ENCODE peak calls at places on chromosome 11, in six cellular contexts. G, X, B, P, W and K are unnamed samples.

GRCh38 chr11:74953448-74953847 is 4.4 kb downstream of the SPCS2 start:
- DNase-seq in G (no peak), B (no peak), W (no peak), P (no peak), X (no peak), K (no peak)

GRCh38 chr11:17443423-17443822 is 33.2 kb downstream of the ABCC8 start:
- DNase-seq in G (no peak), W (no peak), X (no peak), P (peak), B (no peak), K (no peak)

GRCh38 chr11:47980907-47981621 is 705 bp downstream of the PTPRJ start:
- DNase-seq in B (no peak), G (no peak), W (no peak), P (peak), X (no peak), K (no peak)

GRCh38 chr11:125423247-125423849 is 72.7 kb downstream of the FEZ1 start:
- DNase-seq in B (no peak), G (no peak), W (no peak), X (no peak), P (no peak), K (no peak)

GRCh38 chr11:8765294-8765693 is 82.7 kb downstream of the RPL27A start:
- DNase-seq in B (peak), P (peak), W (peak), G (no peak), X (no peak), K (no peak)

GRCh38 chr11:19196458-19196857 is 5.3 kb downstream of the CSRP3 start:
- DNase-seq in G (no peak), W (no peak), P (no peak), X (no peak), B (no peak), K (no peak)

GRCh38 chr11:9914064-9914463 is 250.2 kb downstream of the SWAP70 start:
- DNase-seq in W (no peak), B (no peak), G (no peak), P (no peak), X (no peak), K (no peak)

GRCh38 chr11:117876341-117877119 is at the start of gene FXYD6:
- DNase-seq in P (no peak), B (no peak), W (no peak), G (no peak), X (no peak), K (no peak)

GRCh38 chr11:47464479-47464878 is 15.5 kb upstream of the RAPSN start:
- DNase-seq in B (no peak), X (no peak), P (no peak), W (peak), G (no peak), K (no peak)

GRCh38 chr11:12174145-12175143 is 64.1 kb downstream of the MICAL2 start:
- DNase-seq in X (peak), G (no peak), W (no peak), P (peak), B (peak), K (peak)

GRCh38 chr11:112589132-112589531 is 328.5 kb upstream of the PLET1 start:
- DNase-seq in P (no peak), X (no peak), G (no peak), B (no peak), W (no peak), K (no peak)

GRCh38 chr11:113481672-113482071 is 6.5 kb upstream of the DRD2 start:
- DNase-seq in W (no peak), P (no peak), B (no peak), X (no peak), G (no peak), K (no peak)

GRCh38 chr11:74687237-74688005 is 43.8 kb downstream of the CHRDL2 start:
- DNase-seq in B (no peak), W (no peak), P (no peak), X (no peak), G (no peak), K (no peak)

GRCh38 chr11:65522640-65523322 is 2.1 kb upstream of the SCYL1 start:
- DNase-seq in P (peak), X (no peak), G (no peak), B (no peak), W (no peak), K (no peak)

GRCh38 chr11:65355776-65356393 is 1.3 kb downstream of the TIGD3 start:
- DNase-seq in P (peak), B (no peak), G (no peak), W (peak), X (no peak), K (no peak)

GRCh38 chr11:113271551-113272245 is 42.7 kb upstream of the TTC12 start:
- DNase-seq in G (no peak), B (no peak), W (no peak), X (no peak), P (no peak), K (no peak)

GRCh38 chr11:1763336-1763795 is 361 bp downstream of the CTSD start:
- DNase-seq in W (no peak), B (no peak), G (no peak), X (no peak), P (no peak), K (no peak)

GRCh38 chr11:96708469-96708868 is 318.7 kb downstream of the JRKL start:
- DNase-seq in W (no peak), X (no peak), P (no peak), B (no peak), G (no peak), K (no peak)

GRCh38 chr11:14809466-14809865 is 82.6 kb downstream of the CYP2R1 start:
- DNase-seq in G (no peak), W (no peak), B (no peak), X (no peak), P (no peak), K (no peak)

GRCh38 chr11:95849087-95849825 is 59.0 kb downstream of the CEP57 start:
- DNase-seq in P (peak), G (peak), B (peak), W (peak), X (no peak), K (no peak)

GRCh38 chr11:67301951-67302516 is 1.3 kb upstream of the SSH3 start:
- DNase-seq in X (no peak), W (peak), P (no peak), G (no peak), B (no peak), K (no peak)

GRCh38 chr11:8068605-8069221 is 12.3 kb upstream of the TUB start:
- DNase-seq in W (peak), B (peak), G (peak), P (peak), X (no peak), K (no peak)

GRCh38 chr11:106389096-106389495 is 311.6 kb downstream of the AASDHPPT start:
- DNase-seq in B (peak), X (no peak), G (peak), W (peak), P (peak), K (no peak)

GRCh38 chr11:67687986-67688385 is 13.6 kb upstream of the ALDH3B2 start:
- DNase-seq in X (no peak), B (no peak), W (no peak), G (no peak), P (no peak), K (no peak)

GRCh38 chr11:93025558-93026255 is 56.3 kb downstream of the MTNR1B start:
- DNase-seq in W (no peak), P (no peak), G (no peak), B (no peak), X (no peak), K (no peak)

GRCh38 chr11:33476945-33477584 is 219.9 kb downstream of the HIPK3 start:
- DNase-seq in W (peak), G (no peak), B (peak), P (peak), X (no peak), K (no peak)

GRCh38 chr11:121687961-121688566 is 235.3 kb upstream of the SORL1-AS1 start:
- DNase-seq in P (peak), G (no peak), B (peak), W (peak), X (no peak), K (no peak)

GRCh38 chr11:75583710-75584658 is 21.9 kb downstream of the SERPINH1 start:
- DNase-seq in B (no peak), P (peak), X (no peak), G (no peak), W (no peak), K (no peak)

GRCh38 chr11:78841451-78842060 is 266.9 kb upstream of the NARS2 start:
- DNase-seq in W (no peak), B (peak), G (peak), P (no peak), X (no peak), K (no peak)

GRCh38 chr11:60370811-60371297 is 7.5 kb upstream of the MS4A7 start:
- DNase-seq in P (no peak), G (no peak), W (peak), X (no peak), B (no peak), K (no peak)

GRCh38 chr11:8289426-8290047 is 25.9 kb upstream of the LMO1 start:
- DNase-seq in W (no peak), P (no peak), B (peak), G (no peak), X (no peak), K (no peak)

GRCh38 chr11:103114836-103115235 is 5.6 kb downstream of the DYNC2H1 start:
- DNase-seq in G (no peak), P (no peak), W (no peak), B (no peak), X (no peak), K (no peak)

GRCh38 chr11:45031912-45032519 is 81.3 kb upstream of the TP53I11 start:
- DNase-seq in P (no peak), W (no peak), G (no peak), X (peak), B (no peak), K (peak)

GRCh38 chr11:55942785-55943392 is 6.7 kb upstream of the OR5I1 start:
- DNase-seq in W (peak), B (no peak), G (no peak), P (peak), X (no peak), K (no peak)

GRCh38 chr11:134401825-134402809 is 9.9 kb downstream of the B3GAT1 start:
- DNase-seq in P (no peak), W (no peak), B (no peak), G (no peak), X (no peak), K (no peak)

GRCh38 chr11:111694851-111695250 is 71.3 kb downstream of the PPP2R1B start:
- DNase-seq in W (peak), P (peak), X (no peak), B (peak), G (peak), K (no peak)

DNA sequence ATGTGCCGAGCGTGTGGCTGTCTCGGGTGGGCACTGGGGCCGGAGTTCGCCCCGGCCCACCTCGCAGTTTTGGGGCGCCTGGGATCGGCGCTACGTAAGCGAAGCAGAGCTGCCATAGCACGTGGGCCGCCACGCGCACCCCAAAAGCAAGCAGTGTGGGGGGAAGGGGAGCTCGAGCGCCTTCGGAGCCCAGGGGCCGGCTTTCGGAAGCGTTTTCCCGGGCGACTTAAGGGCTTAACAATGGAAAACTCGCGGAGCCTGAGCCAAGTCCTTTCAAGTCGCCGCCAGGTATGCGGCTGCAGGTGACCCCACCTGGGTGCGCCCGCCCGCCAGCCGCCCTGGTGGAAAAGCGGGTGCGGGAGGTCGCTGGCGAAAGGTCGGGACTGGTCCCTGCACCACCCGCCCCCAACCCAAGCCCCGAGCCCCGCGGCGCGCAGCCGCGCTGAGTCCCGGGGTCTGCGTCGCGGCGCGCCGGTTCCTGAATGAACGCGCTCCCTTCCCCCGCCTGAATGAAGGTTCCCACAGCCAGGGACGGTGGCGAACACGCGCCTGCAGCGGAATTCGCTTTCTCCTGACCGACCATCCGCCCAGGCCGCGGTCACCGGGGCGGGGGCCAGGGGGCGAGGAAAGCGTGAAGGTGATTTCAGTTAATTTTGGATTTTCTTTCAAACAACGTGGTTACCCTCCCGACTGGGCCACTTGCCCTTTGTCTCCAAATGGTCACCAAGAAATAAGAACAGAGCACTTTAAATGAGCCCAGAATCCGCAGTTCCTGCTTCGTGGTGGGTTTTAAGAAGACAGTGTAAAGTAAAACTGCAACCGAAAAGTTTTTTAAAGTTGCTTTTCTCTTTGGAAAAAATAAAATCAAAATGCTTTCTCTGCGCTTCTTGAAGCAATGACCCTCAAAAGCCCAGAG is 2.7 kb upstream of the CCND1 start:
- DNase-seq in W (peak), B (peak), P (peak), X (no peak), G (no peak), K (no peak)
- H3K4me3 ChIP-seq in W (peak), B (peak), P (peak), X (peak), G (peak), K (no peak)

GRCh38 chr11:36027731-36028130 is 83.9 kb downstream of the LDLRAD3 start:
- DNase-seq in P (no peak), X (no peak), G (no peak), B (no peak), W (no peak), K (no peak)
- H3K4me3 ChIP-seq in P (no peak), X (no peak), G (no peak), B (no peak), W (no peak), K (no peak)

GRCh38 chr11:2824851-2825250 is 60.7 kb downstream of the CDKN1C start:
- DNase-seq in W (no peak), B (no peak), X (no peak), G (no peak), P (no peak), K (no peak)
- H3K4me3 ChIP-seq in W (no peak), B (no peak), X (no peak), G (no peak), P (no peak), K (no peak)

DNA sequence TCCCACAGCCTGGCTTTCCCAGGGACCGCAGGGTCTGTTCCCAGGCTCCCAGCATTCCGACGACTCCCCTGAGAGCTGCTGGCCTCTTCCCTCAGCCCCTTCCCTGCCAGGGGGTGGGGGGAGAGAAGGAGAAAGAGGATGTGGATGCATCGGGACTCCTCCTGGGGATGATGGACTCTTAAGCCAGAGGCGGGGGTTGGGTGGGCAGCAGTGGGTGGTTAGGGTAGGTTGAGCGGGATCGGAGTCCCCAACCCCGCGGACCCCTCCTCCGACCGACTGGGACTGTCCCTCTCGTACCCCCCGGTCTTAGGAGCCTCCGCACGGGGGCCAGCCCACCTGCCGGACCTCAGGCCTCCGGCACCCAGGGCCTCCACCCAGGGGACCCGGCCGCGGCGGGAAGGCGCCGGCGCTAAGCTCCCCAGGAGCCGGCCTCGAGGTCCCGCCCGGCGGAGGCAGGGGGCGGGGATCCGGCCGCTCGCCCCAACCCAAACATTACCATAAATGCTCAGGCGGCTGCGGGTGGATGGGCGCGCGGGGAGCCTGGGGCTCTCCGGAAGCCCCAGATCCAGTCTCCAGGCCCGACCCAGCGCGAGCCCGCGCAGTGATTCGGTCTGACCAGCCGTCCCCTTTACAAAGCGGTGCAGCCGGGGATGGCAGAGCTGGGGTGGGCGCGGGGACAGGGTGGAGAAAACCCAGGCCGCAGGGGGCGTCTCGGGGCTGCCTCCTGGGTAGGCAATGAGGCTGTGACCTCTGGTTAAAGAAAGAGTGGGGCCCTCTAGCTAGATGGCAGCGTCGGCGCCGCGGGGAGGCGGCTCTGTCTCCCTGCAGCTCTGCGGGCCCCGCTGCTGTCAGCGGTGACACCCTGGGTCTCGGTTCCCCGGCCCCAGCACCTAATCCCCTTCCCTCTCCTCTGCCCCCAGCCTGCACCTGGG is 3.9 kb upstream of the MCAM start:
- DNase-seq in B (no peak), G (no peak), P (peak), W (peak), X (no peak), K (no peak)
- H3K4me3 ChIP-seq in B (peak), G (peak), P (peak), W (peak), X (peak), K (peak)

DNA sequence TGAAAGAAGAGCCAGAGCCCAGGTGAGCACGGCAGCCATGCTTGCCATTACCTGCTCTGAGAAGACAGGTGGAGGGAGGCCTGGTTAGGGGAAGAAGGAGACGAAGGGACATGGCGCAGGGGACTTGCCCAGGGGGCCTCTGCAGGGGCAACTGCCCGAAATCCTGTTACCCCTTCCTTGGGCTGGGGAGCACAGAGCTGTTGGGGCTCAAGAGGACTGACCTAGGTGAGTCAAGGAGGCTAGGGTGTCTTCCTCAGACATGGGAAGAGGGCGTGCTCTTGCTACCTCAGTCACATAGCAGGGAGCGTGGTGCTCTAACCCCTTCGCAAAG is at the start of gene APOA5:
- DNase-seq in P (no peak), B (no peak), W (no peak), G (no peak), X (no peak), K (no peak)
- H3K4me3 ChIP-seq in P (no peak), B (no peak), W (peak), G (no peak), X (no peak), K (no peak)

GRCh38 chr11:76666408-76666807 is 4.1 kb downstream of the LRRC32 start:
- DNase-seq in W (no peak), X (no peak), P (peak), B (no peak), G (no peak), K (no peak)
- H3K4me3 ChIP-seq in W (no peak), X (peak), P (no peak), B (no peak), G (no peak), K (no peak)